ENCODE peak calls at places on chromosomes 6 and 20, in ten cellular contexts. One of them, this sample, is unnamed.

GRCh38 chr6:73631849-73632248 is 21.9 kb downstream of the SLC17A5 start:
- DNase-seq in SW480: no peak
- DNase-seq in H4: no peak
- DNase-seq in AML-193: no peak
- DNase-seq in activated CD8-positive, alpha-beta memory T cell treated with anti-CD3 and anti-CD28 coated beads for 1 hour: no peak
- DNase-seq in iPS-NIHi11: no peak
- DNase-seq in fibroblast of the conjunctiva: no peak
- DNase-seq in cardiac fibroblast: peak; percentile 24
- DNase-seq in stimulated activated CD4-positive, alpha-beta T cell treated with anti-CD3 and anti-CD28 coated beads, Interleukin-12 subunit alpha, Interleukin-12 subunit beta, amount 100 ng/mL, for 24 hours: no peak
- DNase-seq in GM04503: no peak
- DNase-seq in this sample: peak; percentile 58

GRCh38 chr20:36277546-36277945 is 28.6 kb upstream of the DLGAP4 start:
- DNase-seq in iPS-NIHi11: no peak
- DNase-seq in SW480: no peak
- DNase-seq in activated CD8-positive, alpha-beta memory T cell treated with anti-CD3 and anti-CD28 coated beads for 1 hour: no peak
- DNase-seq in GM04503: no peak
- DNase-seq in H4: no peak
- DNase-seq in AML-193: no peak
- DNase-seq in cardiac fibroblast: no peak
- DNase-seq in stimulated activated CD4-positive, alpha-beta T cell treated with anti-CD3 and anti-CD28 coated beads, Interleukin-12 subunit alpha, Interleukin-12 subunit beta, amount 100 ng/mL, for 24 hours: no peak
- DNase-seq in fibroblast of the conjunctiva: no peak
- DNase-seq in this sample: peak; percentile 54

GRCh38 chr20:14199111-14199510 is 138.3 kb downstream of the FLRT3 start:
- DNase-seq in iPS-NIHi11: no peak
- DNase-seq in H4: no peak
- DNase-seq in AML-193: no peak
- DNase-seq in fibroblast of the conjunctiva: no peak
- DNase-seq in SW480: no peak
- DNase-seq in cardiac fibroblast: no peak
- DNase-seq in stimulated activated CD4-positive, alpha-beta T cell treated with anti-CD3 and anti-CD28 coated beads, Interleukin-12 subunit alpha, Interleukin-12 subunit beta, amount 100 ng/mL, for 24 hours: no peak
- DNase-seq in activated CD8-positive, alpha-beta memory T cell treated with anti-CD3 and anti-CD28 coated beads for 1 hour: no peak
- DNase-seq in GM04503: no peak
- DNase-seq in this sample: no peak

GRCh38 chr6:324116-324728 is 31.9 kb downstream of the DUSP22 start:
- DNase-seq in fibroblast of the conjunctiva: no peak
- DNase-seq in cardiac fibroblast: no peak
- DNase-seq in GM04503: no peak
- DNase-seq in stimulated activated CD4-positive, alpha-beta T cell treated with anti-CD3 and anti-CD28 coated beads, Interleukin-12 subunit alpha, Interleukin-12 subunit beta, amount 100 ng/mL, for 24 hours: no peak
- DNase-seq in activated CD8-positive, alpha-beta memory T cell treated with anti-CD3 and anti-CD28 coated beads for 1 hour: no peak
- DNase-seq in SW480: no peak
- DNase-seq in iPS-NIHi11: no peak
- DNase-seq in H4: no peak
- DNase-seq in AML-193: no peak
- DNase-seq in this sample: no peak

GRCh38 chr20:46253391-46253790 is 54.9 kb downstream of the CDH22 start:
- DNase-seq in iPS-NIHi11: peak; percentile 61
- DNase-seq in cardiac fibroblast: no peak
- DNase-seq in activated CD8-positive, alpha-beta memory T cell treated with anti-CD3 and anti-CD28 coated beads for 1 hour: no peak
- DNase-seq in AML-193: no peak
- DNase-seq in stimulated activated CD4-positive, alpha-beta T cell treated with anti-CD3 and anti-CD28 coated beads, Interleukin-12 subunit alpha, Interleukin-12 subunit beta, amount 100 ng/mL, for 24 hours: no peak
- DNase-seq in H4: peak; percentile 37
- DNase-seq in SW480: peak; percentile 63
- DNase-seq in fibroblast of the conjunctiva: no peak
- DNase-seq in GM04503: no peak
- DNase-seq in this sample: peak; percentile 68

GRCh38 chr20:50980851-50981713 is 22.5 kb downstream of the MOCS3 start:
- DNase-seq in SW480: peak; percentile 76
- DNase-seq in iPS-NIHi11: peak; percentile 83
- DNase-seq in cardiac fibroblast: peak; percentile 81
- DNase-seq in H4: peak; percentile 53
- DNase-seq in AML-193: peak; percentile 37
- DNase-seq in stimulated activated CD4-positive, alpha-beta T cell treated with anti-CD3 and anti-CD28 coated beads, Interleukin-12 subunit alpha, Interleukin-12 subunit beta, amount 100 ng/mL, for 24 hours: no peak
- DNase-seq in activated CD8-positive, alpha-beta memory T cell treated with anti-CD3 and anti-CD28 coated beads for 1 hour: peak; percentile 48
- DNase-seq in GM04503: no peak
- DNase-seq in fibroblast of the conjunctiva: peak; percentile 52
- DNase-seq in this sample: peak; percentile 76

GRCh38 chr6:3919130-3919628 is 70.0 kb downstream of the FAM50B start:
- DNase-seq in GM04503: peak; percentile 78
- DNase-seq in SW480: no peak
- DNase-seq in iPS-NIHi11: no peak
- DNase-seq in fibroblast of the conjunctiva: peak; percentile 73
- DNase-seq in AML-193: no peak
- DNase-seq in stimulated activated CD4-positive, alpha-beta T cell treated with anti-CD3 and anti-CD28 coated beads, Interleukin-12 subunit alpha, Interleukin-12 subunit beta, amount 100 ng/mL, for 24 hours: no peak
- DNase-seq in cardiac fibroblast: peak; percentile 67
- DNase-seq in H4: no peak
- DNase-seq in activated CD8-positive, alpha-beta memory T cell treated with anti-CD3 and anti-CD28 coated beads for 1 hour: no peak
- DNase-seq in this sample: no peak

GRCh38 chr20:46814366-46815232 is 80.0 kb upstream of the EYA2 start:
- DNase-seq in fibroblast of the conjunctiva: no peak
- DNase-seq in cardiac fibroblast: peak; percentile 90
- DNase-seq in GM04503: peak; percentile 55
- DNase-seq in activated CD8-positive, alpha-beta memory T cell treated with anti-CD3 and anti-CD28 coated beads for 1 hour: no peak
- DNase-seq in AML-193: no peak
- DNase-seq in stimulated activated CD4-positive, alpha-beta T cell treated with anti-CD3 and anti-CD28 coated beads, Interleukin-12 subunit alpha, Interleukin-12 subunit beta, amount 100 ng/mL, for 24 hours: no peak
- DNase-seq in SW480: peak; percentile 70
- DNase-seq in H4: peak; percentile 74
- DNase-seq in iPS-NIHi11: peak; percentile 60
- DNase-seq in this sample: peak; percentile 99

GRCh38 chr6:5672581-5673011 is 334.1 kb downstream of the NRN1 start:
- DNase-seq in fibroblast of the conjunctiva: peak; percentile 78
- DNase-seq in cardiac fibroblast: peak; percentile 91
- DNase-seq in H4: peak; percentile 53
- DNase-seq in GM04503: peak; percentile 89
- DNase-seq in activated CD8-positive, alpha-beta memory T cell treated with anti-CD3 and anti-CD28 coated beads for 1 hour: no peak
- DNase-seq in AML-193: no peak
- DNase-seq in SW480: no peak
- DNase-seq in iPS-NIHi11: peak; percentile 46
- DNase-seq in stimulated activated CD4-positive, alpha-beta T cell treated with anti-CD3 and anti-CD28 coated beads, Interleukin-12 subunit alpha, Interleukin-12 subunit beta, amount 100 ng/mL, for 24 hours: no peak
- DNase-seq in this sample: no peak

GRCh38 chr20:5784735-5785134 is 34.5 kb downstream of the SHLD1 start:
- DNase-seq in cardiac fibroblast: no peak
- DNase-seq in GM04503: no peak
- DNase-seq in SW480: no peak
- DNase-seq in stimulated activated CD4-positive, alpha-beta T cell treated with anti-CD3 and anti-CD28 coated beads, Interleukin-12 subunit alpha, Interleukin-12 subunit beta, amount 100 ng/mL, for 24 hours: no peak
- DNase-seq in iPS-NIHi11: no peak
- DNase-seq in activated CD8-positive, alpha-beta memory T cell treated with anti-CD3 and anti-CD28 coated beads for 1 hour: no peak
- DNase-seq in AML-193: no peak
- DNase-seq in H4: no peak
- DNase-seq in fibroblast of the conjunctiva: no peak
- DNase-seq in this sample: no peak

GRCh38 chr6:160015778-160016684 is 47.1 kb downstream of the IGF2R start:
- DNase-seq in cardiac fibroblast: no peak
- DNase-seq in fibroblast of the conjunctiva: no peak
- DNase-seq in iPS-NIHi11: no peak
- DNase-seq in GM04503: no peak
- DNase-seq in stimulated activated CD4-positive, alpha-beta T cell treated with anti-CD3 and anti-CD28 coated beads, Interleukin-12 subunit alpha, Interleukin-12 subunit beta, amount 100 ng/mL, for 24 hours: no peak
- DNase-seq in SW480: peak; percentile 83
- DNase-seq in H4: no peak
- DNase-seq in AML-193: no peak
- DNase-seq in activated CD8-positive, alpha-beta memory T cell treated with anti-CD3 and anti-CD28 coated beads for 1 hour: no peak
- DNase-seq in this sample: no peak

GRCh38 chr6:36314221-36315014 is 22.3 kb downstream of the BNIP5 start:
- DNase-seq in AML-193: no peak
- DNase-seq in activated CD8-positive, alpha-beta memory T cell treated with anti-CD3 and anti-CD28 coated beads for 1 hour: no peak
- DNase-seq in iPS-NIHi11: peak; percentile 42
- DNase-seq in SW480: no peak
- DNase-seq in stimulated activated CD4-positive, alpha-beta T cell treated with anti-CD3 and anti-CD28 coated beads, Interleukin-12 subunit alpha, Interleukin-12 subunit beta, amount 100 ng/mL, for 24 hours: no peak
- DNase-seq in GM04503: no peak
- DNase-seq in H4: peak; percentile 25
- DNase-seq in cardiac fibroblast: no peak
- DNase-seq in fibroblast of the conjunctiva: no peak
- DNase-seq in this sample: peak; percentile 97

GRCh38 chr6:26056583-26057350 is 30.5 kb upstream of the HFE start:
- DNase-seq in H4: peak; percentile 14
- DNase-seq in GM04503: no peak
- DNase-seq in activated CD8-positive, alpha-beta memory T cell treated with anti-CD3 and anti-CD28 coated beads for 1 hour: no peak
- DNase-seq in AML-193: peak; percentile 77
- DNase-seq in SW480: no peak
- DNase-seq in cardiac fibroblast: peak; percentile 56
- DNase-seq in fibroblast of the conjunctiva: no peak
- DNase-seq in stimulated activated CD4-positive, alpha-beta T cell treated with anti-CD3 and anti-CD28 coated beads, Interleukin-12 subunit alpha, Interleukin-12 subunit beta, amount 100 ng/mL, for 24 hours: no peak
- DNase-seq in iPS-NIHi11: no peak
- DNase-seq in this sample: peak; percentile 67

GRCh38 chr20:13883425-13883824 is 98.6 kb downstream of the NDUFAF5 start:
- DNase-seq in iPS-NIHi11: no peak
- DNase-seq in GM04503: no peak
- DNase-seq in cardiac fibroblast: no peak
- DNase-seq in stimulated activated CD4-positive, alpha-beta T cell treated with anti-CD3 and anti-CD28 coated beads, Interleukin-12 subunit alpha, Interleukin-12 subunit beta, amount 100 ng/mL, for 24 hours: no peak
- DNase-seq in H4: no peak
- DNase-seq in AML-193: no peak
- DNase-seq in fibroblast of the conjunctiva: no peak
- DNase-seq in activated CD8-positive, alpha-beta memory T cell treated with anti-CD3 and anti-CD28 coated beads for 1 hour: no peak
- DNase-seq in SW480: no peak
- DNase-seq in this sample: no peak

GRCh38 chr6:77638129-77638830 is 14.6 kb upstream of the MEI4 start:
- DNase-seq in fibroblast of the conjunctiva: no peak
- DNase-seq in H4: no peak
- DNase-seq in SW480: no peak
- DNase-seq in activated CD8-positive, alpha-beta memory T cell treated with anti-CD3 and anti-CD28 coated beads for 1 hour: no peak
- DNase-seq in stimulated activated CD4-positive, alpha-beta T cell treated with anti-CD3 and anti-CD28 coated beads, Interleukin-12 subunit alpha, Interleukin-12 subunit beta, amount 100 ng/mL, for 24 hours: no peak
- DNase-seq in AML-193: no peak
- DNase-seq in cardiac fibroblast: peak; percentile 6
- DNase-seq in GM04503: no peak
- DNase-seq in iPS-NIHi11: no peak
- DNase-seq in this sample: no peak

GRCh38 chr20:52500150-52500549 is 308.6 kb upstream of the ZFP64 start:
- DNase-seq in iPS-NIHi11: no peak
- DNase-seq in fibroblast of the conjunctiva: no peak
- DNase-seq in activated CD8-positive, alpha-beta memory T cell treated with anti-CD3 and anti-CD28 coated beads for 1 hour: no peak
- DNase-seq in cardiac fibroblast: no peak
- DNase-seq in GM04503: no peak
- DNase-seq in stimulated activated CD4-positive, alpha-beta T cell treated with anti-CD3 and anti-CD28 coated beads, Interleukin-12 subunit alpha, Interleukin-12 subunit beta, amount 100 ng/mL, for 24 hours: no peak
- DNase-seq in AML-193: no peak
- DNase-seq in H4: no peak
- DNase-seq in SW480: no peak
- DNase-seq in this sample: no peak

GRCh38 chr6:113490356-113490755 is 366.8 kb upstream of the MARCKS start:
- DNase-seq in SW480: no peak
- DNase-seq in fibroblast of the conjunctiva: no peak
- DNase-seq in AML-193: no peak
- DNase-seq in iPS-NIHi11: no peak
- DNase-seq in cardiac fibroblast: no peak
- DNase-seq in activated CD8-positive, alpha-beta memory T cell treated with anti-CD3 and anti-CD28 coated beads for 1 hour: no peak
- DNase-seq in stimulated activated CD4-positive, alpha-beta T cell treated with anti-CD3 and anti-CD28 coated beads, Interleukin-12 subunit alpha, Interleukin-12 subunit beta, amount 100 ng/mL, for 24 hours: no peak
- DNase-seq in H4: no peak
- DNase-seq in GM04503: no peak
- DNase-seq in this sample: no peak

GRCh38 chr6:158441639-158442308 is 118.1 kb upstream of the TMEM181 start:
- DNase-seq in iPS-NIHi11: no peak
- DNase-seq in SW480: no peak
- DNase-seq in cardiac fibroblast: no peak
- DNase-seq in AML-193: no peak
- DNase-seq in H4: no peak
- DNase-seq in activated CD8-positive, alpha-beta memory T cell treated with anti-CD3 and anti-CD28 coated beads for 1 hour: no peak
- DNase-seq in stimulated activated CD4-positive, alpha-beta T cell treated with anti-CD3 and anti-CD28 coated beads, Interleukin-12 subunit alpha, Interleukin-12 subunit beta, amount 100 ng/mL, for 24 hours: no peak
- DNase-seq in fibroblast of the conjunctiva: no peak
- DNase-seq in GM04503: no peak
- DNase-seq in this sample: no peak

GRCh38 chr6:16677458-16677857 is 83.8 kb downstream of the ATXN1 start:
- DNase-seq in AML-193: no peak
- DNase-seq in iPS-NIHi11: no peak
- DNase-seq in activated CD8-positive, alpha-beta memory T cell treated with anti-CD3 and anti-CD28 coated beads for 1 hour: no peak
- DNase-seq in H4: no peak
- DNase-seq in SW480: no peak
- DNase-seq in cardiac fibroblast: no peak
- DNase-seq in fibroblast of the conjunctiva: no peak
- DNase-seq in GM04503: no peak
- DNase-seq in stimulated activated CD4-positive, alpha-beta T cell treated with anti-CD3 and anti-CD28 coated beads, Interleukin-12 subunit alpha, Interleukin-12 subunit beta, amount 100 ng/mL, for 24 hours: no peak
- DNase-seq in this sample: no peak

GRCh38 chr20:23048283-23049200 is 930 bp downstream of the THBD start:
- DNase-seq in cardiac fibroblast: peak; percentile 47
- DNase-seq in fibroblast of the conjunctiva: no peak
- DNase-seq in stimulated activated CD4-positive, alpha-beta T cell treated with anti-CD3 and anti-CD28 coated beads, Interleukin-12 subunit alpha, Interleukin-12 subunit beta, amount 100 ng/mL, for 24 hours: no peak
- DNase-seq in H4: no peak
- DNase-seq in GM04503: no peak
- DNase-seq in AML-193: peak; percentile 65
- DNase-seq in activated CD8-positive, alpha-beta memory T cell treated with anti-CD3 and anti-CD28 coated beads for 1 hour: no peak
- DNase-seq in iPS-NIHi11: peak; percentile 59
- DNase-seq in SW480: no peak
- DNase-seq in this sample: peak; percentile 82

GRCh38 chr6:17303444-17303843 is 22.3 kb downstream of the RBM24 start:
- DNase-seq in AML-193: no peak
- DNase-seq in SW480: no peak
- DNase-seq in H4: no peak
- DNase-seq in GM04503: no peak
- DNase-seq in iPS-NIHi11: no peak
- DNase-seq in stimulated activated CD4-positive, alpha-beta T cell treated with anti-CD3 and anti-CD28 coated beads, Interleukin-12 subunit alpha, Interleukin-12 subunit beta, amount 100 ng/mL, for 24 hours: no peak
- DNase-seq in activated CD8-positive, alpha-beta memory T cell treated with anti-CD3 and anti-CD28 coated beads for 1 hour: no peak
- DNase-seq in fibroblast of the conjunctiva: no peak
- DNase-seq in cardiac fibroblast: no peak
- DNase-seq in this sample: no peak

GRCh38 chr20:17155401-17155800 is 71.4 kb upstream of the PCSK2 start:
- DNase-seq in activated CD8-positive, alpha-beta memory T cell treated with anti-CD3 and anti-CD28 coated beads for 1 hour: no peak
- DNase-seq in stimulated activated CD4-positive, alpha-beta T cell treated with anti-CD3 and anti-CD28 coated beads, Interleukin-12 subunit alpha, Interleukin-12 subunit beta, amount 100 ng/mL, for 24 hours: no peak
- DNase-seq in GM04503: no peak
- DNase-seq in iPS-NIHi11: no peak
- DNase-seq in fibroblast of the conjunctiva: no peak
- DNase-seq in cardiac fibroblast: no peak
- DNase-seq in SW480: no peak
- DNase-seq in H4: no peak
- DNase-seq in AML-193: no peak
- DNase-seq in this sample: no peak

GRCh38 chr6:25176466-25176865 is 102.7 kb upstream of the CARMIL1 start:
- DNase-seq in cardiac fibroblast: no peak
- DNase-seq in iPS-NIHi11: no peak
- DNase-seq in stimulated activated CD4-positive, alpha-beta T cell treated with anti-CD3 and anti-CD28 coated beads, Interleukin-12 subunit alpha, Interleukin-12 subunit beta, amount 100 ng/mL, for 24 hours: no peak
- DNase-seq in H4: no peak
- DNase-seq in fibroblast of the conjunctiva: no peak
- DNase-seq in AML-193: no peak
- DNase-seq in activated CD8-positive, alpha-beta memory T cell treated with anti-CD3 and anti-CD28 coated beads for 1 hour: no peak
- DNase-seq in SW480: no peak
- DNase-seq in GM04503: no peak
- DNase-seq in this sample: no peak

GRCh38 chr6:1864496-1864895 is 254.8 kb downstream of the FOXC1 start:
- DNase-seq in GM04503: no peak
- DNase-seq in cardiac fibroblast: no peak
- DNase-seq in activated CD8-positive, alpha-beta memory T cell treated with anti-CD3 and anti-CD28 coated beads for 1 hour: no peak
- DNase-seq in SW480: peak; percentile 6
- DNase-seq in fibroblast of the conjunctiva: peak; percentile 28
- DNase-seq in H4: no peak
- DNase-seq in stimulated activated CD4-positive, alpha-beta T cell treated with anti-CD3 and anti-CD28 coated beads, Interleukin-12 subunit alpha, Interleukin-12 subunit beta, amount 100 ng/mL, for 24 hours: no peak
- DNase-seq in AML-193: no peak
- DNase-seq in iPS-NIHi11: peak; percentile 50
- DNase-seq in this sample: peak; percentile 75

GRCh38 chr20:33169176-33169794 is 1.3 kb downstream of the BPIFA2 start:
- DNase-seq in AML-193: peak; percentile 5
- DNase-seq in cardiac fibroblast: peak; percentile 22
- DNase-seq in iPS-NIHi11: peak; percentile 63
- DNase-seq in fibroblast of the conjunctiva: no peak
- DNase-seq in H4: no peak
- DNase-seq in GM04503: no peak
- DNase-seq in SW480: no peak
- DNase-seq in activated CD8-positive, alpha-beta memory T cell treated with anti-CD3 and anti-CD28 coated beads for 1 hour: no peak
- DNase-seq in stimulated activated CD4-positive, alpha-beta T cell treated with anti-CD3 and anti-CD28 coated beads, Interleukin-12 subunit alpha, Interleukin-12 subunit beta, amount 100 ng/mL, for 24 hours: no peak
- DNase-seq in this sample: no peak

This sample was measured in islet precursor cell.